ENCODE peak calls at places on chromosomes 1 and 21, in four cellular contexts. X, R, V and L are unnamed samples.

GRCh38 chr21:16076465-16076864 is 346.7 kb downstream of the USP25 start:
- DNase-seq in X (no peak), R (no peak), V (no peak), L (no peak)

GRCh38 chr1:230643887-230644286 is 1.6 kb downstream of the COG2 start:
- DNase-seq in X (no peak), R (no peak), V (no peak), L (no peak)

GRCh38 chr1:185245466-185245865 is 71.6 kb downstream of the IVNS1ABP start:
- DNase-seq in X (no peak), R (no peak), V (no peak), L (no peak)

GRCh38 chr1:66575739-66576138 is 41.8 kb downstream of the SGIP1 start:
- DNase-seq in X (no peak), R (no peak), V (no peak), L (no peak)

GRCh38 chr1:47536646-47537118 is 98.8 kb downstream of the FOXD2 start:
- DNase-seq in X (no peak), R (no peak), V (peak; percentile 73), L (no peak)

GRCh38 chr1:201468844-201469644 is at the start of gene PHLDA3:
- DNase-seq in X (peak; percentile 93), R (peak; percentile 83), V (peak; percentile 85), L (peak; percentile 94)

GRCh38 chr1:208203127-208203847 is 40.9 kb downstream of the PLXNA2 start:
- DNase-seq in X (peak; percentile 38), R (peak; percentile 48), V (peak; percentile 80), L (no peak)

GRCh38 chr1:34590211-34590623 is 164.6 kb upstream of the GJB5 start:
- DNase-seq in X (no peak), R (no peak), V (no peak), L (no peak)

GRCh38 chr1:230278871-230279582 is 147.1 kb downstream of the PGBD5 start:
- DNase-seq in X (no peak), R (no peak), V (peak; percentile 21), L (no peak)

GRCh38 chr1:154874465-154874864 is 4.4 kb upstream of the KCNN3 start:
- DNase-seq in X (no peak), R (no peak), V (no peak), L (no peak)

GRCh38 chr1:169588785-169589485 is 2.7 kb upstream of the F5 start:
- DNase-seq in X (no peak), R (no peak), V (no peak), L (no peak)

GRCh38 chr1:154595621-154596020 is 12.4 kb downstream of the ADAR start:
- DNase-seq in X (no peak), R (no peak), V (no peak), L (no peak)

GRCh38 chr1:231678021-231678432 is 51.4 kb downstream of the DISC1 start:
- DNase-seq in X (no peak), R (no peak), V (no peak), L (no peak)

GRCh38 chr1:67896826-67897225 is 63.6 kb upstream of the GNG12 start:
- DNase-seq in X (no peak), R (no peak), V (no peak), L (no peak)

GRCh38 chr1:19676438-19676922 is 11.8 kb downstream of the HTR6 start:
- DNase-seq in X (no peak), R (no peak), V (no peak), L (peak; percentile 76)

GRCh38 chr1:17523487-17524029 is 15.9 kb upstream of the ARHGEF10L start:
- DNase-seq in X (no peak), R (no peak), V (no peak), L (no peak)

GRCh38 chr21:38241029-38241740 is 15.6 kb upstream of the KCNJ15 start:
- DNase-seq in X (no peak), R (no peak), V (no peak), L (no peak)

GRCh38 chr1:186429017-186429416 is 31.9 kb downstream of the PDC start:
- DNase-seq in X (no peak), R (no peak), V (no peak), L (no peak)

GRCh38 chr1:44905276-44905675 is 62.2 kb upstream of the PTCH2 start:
- DNase-seq in X (no peak), R (no peak), V (no peak), L (no peak)

GRCh38 chr1:226980122-226980551 is 40.0 kb downstream of the COQ8A start:
- DNase-seq in X (no peak), R (no peak), V (no peak), L (no peak)

GRCh38 chr1:224454337-224455055 is 19.9 kb upstream of the WDR26 start:
- DNase-seq in X (no peak), R (no peak), V (no peak), L (no peak)

GRCh38 chr1:231584117-231584516 is 42.5 kb upstream of the DISC1 start:
- DNase-seq in X (no peak), R (no peak), V (no peak), L (no peak)

GRCh38 chr1:8238141-8239038 is 79.5 kb upstream of the SLC45A1 start:
- DNase-seq in X (no peak), R (no peak), V (no peak), L (no peak)

GRCh38 chr1:10722803-10723202 is 73.6 kb downstream of the CASZ1 start:
- DNase-seq in X (no peak), R (no peak), V (peak; percentile 29), L (peak; percentile 35)